ENCODE peak calls at places on chromosomes 1 and 21, in five cellular contexts. One of them, this sample, is unnamed.

GRCh38 chr1:210696709-210697108 is 368.0 kb downstream of the HHAT start:
- DNase-seq in neural progenitor cell: no peak
- DNase-seq in Karpas-422: no peak
- DNase-seq in fibroblast of lung: peak; percentile 74
- DNase-seq in keratinocyte: no peak
- DNase-seq in this sample: peak; percentile 98

GRCh38 chr1:235326719-235327558 is 1.0 kb downstream of the ARID4B start:
- DNase-seq in neural progenitor cell: peak; percentile 60
- DNase-seq in keratinocyte: no peak
- DNase-seq in fibroblast of lung: peak; percentile 25
- DNase-seq in Karpas-422: peak; percentile 89
- DNase-seq in this sample: peak; percentile 64

GRCh38 chr1:60222492-60223369 is 149.2 kb upstream of the C1orf87 start:
- DNase-seq in keratinocyte: no peak
- DNase-seq in fibroblast of lung: no peak
- DNase-seq in Karpas-422: no peak
- DNase-seq in neural progenitor cell: no peak
- DNase-seq in this sample: no peak

GRCh38 chr1:234601217-234602017 is 8.6 kb downstream of the IRF2BP2 start:
- DNase-seq in fibroblast of lung: peak; percentile 52
- DNase-seq in keratinocyte: no peak
- DNase-seq in neural progenitor cell: no peak
- DNase-seq in Karpas-422: peak; percentile 92
- DNase-seq in this sample: no peak

GRCh38 chr1:23619299-23620188 is 60.2 kb upstream of the ID3 start:
- DNase-seq in keratinocyte: no peak
- DNase-seq in fibroblast of lung: peak; percentile 24
- DNase-seq in neural progenitor cell: peak; percentile 63
- DNase-seq in Karpas-422: peak; percentile 62
- DNase-seq in this sample: peak; percentile 91

GRCh38 chr1:230140221-230141001 is 73.4 kb downstream of the GALNT2 start:
- DNase-seq in neural progenitor cell: no peak
- DNase-seq in Karpas-422: no peak
- DNase-seq in keratinocyte: no peak
- DNase-seq in fibroblast of lung: peak; percentile 64
- DNase-seq in this sample: no peak

GRCh38 chr21:45850181-45850580 is 131.4 kb upstream of the COL6A1 start:
- DNase-seq in keratinocyte: no peak
- DNase-seq in neural progenitor cell: no peak
- DNase-seq in fibroblast of lung: no peak
- DNase-seq in Karpas-422: no peak
- DNase-seq in this sample: no peak

GRCh38 chr1:226778657-226779058 is 39.6 kb upstream of the ITPKB start:
- DNase-seq in keratinocyte: peak; percentile 79
- DNase-seq in neural progenitor cell: no peak
- DNase-seq in fibroblast of lung: peak; percentile 98
- DNase-seq in Karpas-422: no peak
- DNase-seq in this sample: no peak

GRCh38 chr1:22129501-22130117 is 13.3 kb downstream of the WNT4 start:
- DNase-seq in Karpas-422: no peak
- DNase-seq in neural progenitor cell: no peak
- DNase-seq in fibroblast of lung: no peak
- DNase-seq in keratinocyte: no peak
- DNase-seq in this sample: no peak

GRCh38 chr1:234987415-234988159 is 141.1 kb downstream of the TOMM20 start:
- DNase-seq in keratinocyte: no peak
- DNase-seq in fibroblast of lung: peak; percentile 89
- DNase-seq in Karpas-422: no peak
- DNase-seq in neural progenitor cell: peak; percentile 73
- DNase-seq in this sample: no peak

GRCh38 chr21:33618407-33618806 is 23.1 kb downstream of the CRYZL1 start:
- DNase-seq in neural progenitor cell: peak; percentile 31
- DNase-seq in fibroblast of lung: no peak
- DNase-seq in Karpas-422: no peak
- DNase-seq in keratinocyte: no peak
- DNase-seq in this sample: no peak

GRCh38 chr1:180230791-180231505 is 884 bp downstream of the LHX4 start:
- DNase-seq in neural progenitor cell: peak; percentile 88
- DNase-seq in Karpas-422: no peak
- DNase-seq in keratinocyte: peak; percentile 17
- DNase-seq in fibroblast of lung: peak; percentile 70
- DNase-seq in this sample: peak; percentile 24

GRCh38 chr1:185483647-185484450 is 166.8 kb upstream of the IVNS1ABP start:
- DNase-seq in neural progenitor cell: peak; percentile 39
- DNase-seq in keratinocyte: peak; percentile 13
- DNase-seq in fibroblast of lung: peak; percentile 90
- DNase-seq in Karpas-422: no peak
- DNase-seq in this sample: no peak

GRCh38 chr1:101995984-101996731 is 568 bp downstream of the OLFM3 start:
- DNase-seq in Karpas-422: peak; percentile 44
- DNase-seq in keratinocyte: no peak
- DNase-seq in neural progenitor cell: peak; percentile 40
- DNase-seq in fibroblast of lung: no peak
- DNase-seq in this sample: no peak

GRCh38 chr1:226002667-226003501 is 3.7 kb upstream of the SDE2 start:
- DNase-seq in Karpas-422: no peak
- DNase-seq in neural progenitor cell: peak; percentile 91
- DNase-seq in fibroblast of lung: peak; percentile 23
- DNase-seq in keratinocyte: no peak
- DNase-seq in this sample: no peak

GRCh38 chr1:157034137-157034800 is 11.3 kb downstream of the ARHGEF11 start:
- DNase-seq in neural progenitor cell: peak; percentile 20
- DNase-seq in keratinocyte: no peak
- DNase-seq in Karpas-422: no peak
- DNase-seq in fibroblast of lung: peak; percentile 36
- DNase-seq in this sample: no peak

GRCh38 chr1:209190591-209191241 is 392.8 kb upstream of the CAMK1G start:
- DNase-seq in fibroblast of lung: peak; percentile 41
- DNase-seq in Karpas-422: peak; percentile 84
- DNase-seq in neural progenitor cell: peak; percentile 90
- DNase-seq in keratinocyte: peak; percentile 9
- DNase-seq in this sample: peak; percentile 62

GRCh38 chr1:18948048-18948912 is 8.2 kb downstream of the IFFO2 start:
- DNase-seq in keratinocyte: no peak
- DNase-seq in neural progenitor cell: no peak
- DNase-seq in fibroblast of lung: peak; percentile 81
- DNase-seq in Karpas-422: no peak
- DNase-seq in this sample: no peak

GRCh38 chr1:17494114-17494729 is 45.3 kb upstream of the ARHGEF10L start:
- DNase-seq in Karpas-422: peak; percentile 86
- DNase-seq in fibroblast of lung: peak; percentile 60
- DNase-seq in keratinocyte: peak; percentile 72
- DNase-seq in neural progenitor cell: peak; percentile 70
- DNase-seq in this sample: peak; percentile 73

GRCh38 chr1:2053217-2053616 is 3.0 kb downstream of the PRKCZ start:
- DNase-seq in keratinocyte: no peak
- DNase-seq in neural progenitor cell: no peak
- DNase-seq in Karpas-422: no peak
- DNase-seq in fibroblast of lung: no peak
- DNase-seq in this sample: no peak

GRCh38 chr1:219329606-219330005 is 155.9 kb downstream of the LYPLAL1 start:
- DNase-seq in keratinocyte: no peak
- DNase-seq in fibroblast of lung: peak; percentile 91
- DNase-seq in neural progenitor cell: no peak
- DNase-seq in Karpas-422: no peak
- DNase-seq in this sample: no peak

GRCh38 chr1:211564084-211564483 is 14.9 kb downstream of the SLC30A1 start:
- DNase-seq in keratinocyte: no peak
- DNase-seq in fibroblast of lung: no peak
- DNase-seq in Karpas-422: no peak
- DNase-seq in neural progenitor cell: no peak
- DNase-seq in this sample: no peak

GRCh38 chr1:147640553-147641165 is 29.7 kb downstream of the ACP6 start:
- DNase-seq in neural progenitor cell: peak; percentile 91
- DNase-seq in Karpas-422: peak; percentile 80
- DNase-seq in fibroblast of lung: peak; percentile 71
- DNase-seq in keratinocyte: peak; percentile 40
- DNase-seq in this sample: peak; percentile 89

GRCh38 chr1:156821801-156822200 is 5.2 kb upstream of the SH2D2A start:
- DNase-seq in fibroblast of lung: peak; percentile 86
- DNase-seq in neural progenitor cell: no peak
- DNase-seq in keratinocyte: no peak
- DNase-seq in Karpas-422: no peak
- DNase-seq in this sample: no peak

GRCh38 chr1:85201340-85202091 is 700 bp upstream of the SYDE2 start:
- DNase-seq in neural progenitor cell: peak; percentile 95
- DNase-seq in Karpas-422: no peak
- DNase-seq in keratinocyte: no peak
- DNase-seq in fibroblast of lung: peak; percentile 69
- DNase-seq in this sample: peak; percentile 58

GRCh38 chr1:10132852-10133251 is 77.5 kb upstream of the KIF1B start:
- DNase-seq in fibroblast of lung: no peak
- DNase-seq in keratinocyte: no peak
- DNase-seq in neural progenitor cell: no peak
- DNase-seq in Karpas-422: no peak
- DNase-seq in this sample: no peak

GRCh38 chr21:28537371-28538079 is 455.2 kb downstream of the LTN1 start:
- DNase-seq in fibroblast of lung: peak; percentile 98
- DNase-seq in keratinocyte: peak; percentile 61
- DNase-seq in neural progenitor cell: no peak
- DNase-seq in Karpas-422: no peak
- DNase-seq in this sample: no peak

GRCh38 chr1:204391629-204392028 is 20.0 kb downstream of the PPP1R15B start:
- DNase-seq in neural progenitor cell: no peak
- DNase-seq in keratinocyte: no peak
- DNase-seq in Karpas-422: no peak
- DNase-seq in fibroblast of lung: no peak
- DNase-seq in this sample: no peak

GRCh38 chr1:12047120-12047876 is 15.8 kb upstream of the TNFRSF8 start:
- DNase-seq in keratinocyte: no peak
- DNase-seq in neural progenitor cell: no peak
- DNase-seq in fibroblast of lung: peak; percentile 87
- DNase-seq in Karpas-422: no peak
- DNase-seq in this sample: peak; percentile 90

GRCh38 chr1:71796044-71796443 is 486.3 kb downstream of the NEGR1 start:
- DNase-seq in fibroblast of lung: no peak
- DNase-seq in keratinocyte: no peak
- DNase-seq in Karpas-422: no peak
- DNase-seq in neural progenitor cell: no peak
- DNase-seq in this sample: no peak

GRCh38 chr21:45525910-45526306 is 16.3 kb downstream of the SLC19A1 start:
- DNase-seq in neural progenitor cell: no peak
- DNase-seq in keratinocyte: no peak
- DNase-seq in fibroblast of lung: no peak
- DNase-seq in Karpas-422: no peak
- DNase-seq in this sample: no peak

GRCh38 chr1:228424685-228425660 is 8.3 kb upstream of the TRIM17 start:
- DNase-seq in fibroblast of lung: no peak
- DNase-seq in Karpas-422: no peak
- DNase-seq in keratinocyte: no peak
- DNase-seq in neural progenitor cell: no peak
- DNase-seq in this sample: no peak

GRCh38 chr1:158649052-158649451 is 37.5 kb downstream of the SPTA1 start:
- DNase-seq in keratinocyte: no peak
- DNase-seq in neural progenitor cell: no peak
- DNase-seq in fibroblast of lung: no peak
- DNase-seq in Karpas-422: no peak
- DNase-seq in this sample: peak; percentile 45

GRCh38 chr1:88800382-88801051 is 90.8 kb downstream of the GTF2B start:
- DNase-seq in neural progenitor cell: peak; percentile 52
- DNase-seq in keratinocyte: no peak
- DNase-seq in Karpas-422: peak; percentile 78
- DNase-seq in fibroblast of lung: peak; percentile 15
- DNase-seq in this sample: peak; percentile 59

GRCh38 chr1:88802950-88803349 is 88.4 kb downstream of the GTF2B start:
- DNase-seq in keratinocyte: no peak
- DNase-seq in fibroblast of lung: peak; percentile 77
- DNase-seq in Karpas-422: no peak
- DNase-seq in neural progenitor cell: no peak
- DNase-seq in this sample: no peak

GRCh38 chr1:88803444-88803843 is 87.9 kb downstream of the GTF2B start:
- DNase-seq in Karpas-422: no peak
- DNase-seq in neural progenitor cell: no peak
- DNase-seq in keratinocyte: no peak
- DNase-seq in fibroblast of lung: no peak
- DNase-seq in this sample: no peak

GRCh38 chr1:88801575-88802208 is 89.7 kb downstream of the GTF2B start:
- DNase-seq in keratinocyte: peak; percentile 7
- DNase-seq in Karpas-422: peak; percentile 45
- DNase-seq in fibroblast of lung: peak; percentile 55
- DNase-seq in neural progenitor cell: no peak
- DNase-seq in this sample: no peak

GRCh38 chr1:88802404-88802803 is 89.0 kb downstream of the GTF2B start:
- DNase-seq in keratinocyte: no peak
- DNase-seq in neural progenitor cell: no peak
- DNase-seq in fibroblast of lung: peak; percentile 32
- DNase-seq in Karpas-422: no peak
- DNase-seq in this sample: no peak
- H3K36me3 ChIP-seq in keratinocyte: peaks cover 8% of the 10 kb centered on the region
- H3K36me3 ChIP-seq in neural progenitor cell: peaks cover 39% of the 10 kb centered on the region
- H3K36me3 ChIP-seq in fibroblast of lung: no peaks in the 10 kb centered on the region
- H3K36me3 ChIP-seq in Karpas-422: peaks cover 46% of the 10 kb centered on the region
- H3K36me3 ChIP-seq in this sample: no peaks in the 10 kb centered on the region

GRCh38 chr1:4140241-4140640 is 240.2 kb upstream of the C1orf174 start:
- DNase-seq in keratinocyte: no peak
- DNase-seq in Karpas-422: no peak
- DNase-seq in fibroblast of lung: no peak
- DNase-seq in neural progenitor cell: no peak
- DNase-seq in this sample: no peak
- H3K9me3 ChIP-seq in keratinocyte: peaks cover 20% of the 10 kb centered on the region
- H3K9me3 ChIP-seq in Karpas-422: peaks cover 10% of the 10 kb centered on the region
- H3K9me3 ChIP-seq in fibroblast of lung: no peaks in the 10 kb centered on the region
- H3K9me3 ChIP-seq in neural progenitor cell: no peaks in the 10 kb centered on the region
- H3K9me3 ChIP-seq in this sample: no peaks in the 10 kb centered on the region

GRCh38 chr1:110673197-110673701 is 1.5 kb downstream of the KCNA3 start:
- DNase-seq in fibroblast of lung: no peak
- DNase-seq in keratinocyte: no peak
- DNase-seq in neural progenitor cell: no peak
- DNase-seq in Karpas-422: no peak
- DNase-seq in this sample: peak; percentile 23
- H3K79me2 ChIP-seq in fibroblast of lung: peaks cover 8% of the 10 kb centered on the region
- H3K79me2 ChIP-seq in keratinocyte: no peaks in the 10 kb centered on the region
- H3K79me2 ChIP-seq in neural progenitor cell: no peaks in the 10 kb centered on the region
- H3K79me2 ChIP-seq in Karpas-422: no peaks in the 10 kb centered on the region
- H3K79me2 ChIP-seq in this sample: peaks cover 62% of the 10 kb centered on the region

DNA sequence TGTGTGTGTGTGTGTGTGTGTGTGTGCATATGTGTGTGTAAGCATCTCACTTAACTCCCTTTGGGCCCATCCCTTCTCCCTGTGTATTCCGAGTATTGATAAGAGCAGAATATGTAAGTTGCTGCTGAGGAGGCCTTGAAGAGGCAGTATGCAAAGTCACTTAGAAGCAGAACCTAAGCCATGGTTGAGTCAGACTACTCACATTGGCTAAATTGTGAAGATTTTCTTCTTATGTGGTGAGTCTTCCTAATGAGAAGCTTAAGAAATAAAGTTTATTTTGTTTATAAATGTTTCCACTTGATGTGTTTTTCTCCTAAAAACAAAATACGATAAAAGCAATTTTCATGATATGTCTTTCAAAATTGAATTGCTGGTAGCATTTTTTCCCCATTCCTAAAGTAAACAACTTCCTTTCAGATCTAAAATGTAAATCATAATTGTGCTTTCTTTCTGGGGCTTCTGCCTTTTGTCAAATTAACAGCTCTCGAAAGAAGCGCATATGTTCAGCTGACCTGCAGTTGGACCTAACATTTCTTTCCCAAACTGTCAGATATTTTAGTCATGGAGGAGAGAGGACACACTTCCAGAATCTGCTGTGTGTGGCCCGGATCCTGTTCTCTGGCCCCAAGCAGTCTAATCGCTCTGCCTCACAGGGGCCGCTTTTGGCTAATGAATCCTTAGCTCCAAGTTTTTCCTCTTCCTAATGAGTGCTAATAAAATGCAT is 284.0 kb downstream of the DUSP10 start:
- DNase-seq in neural progenitor cell: no peak
- DNase-seq in fibroblast of lung: no peak
- DNase-seq in keratinocyte: no peak
- DNase-seq in Karpas-422: no peak
- DNase-seq in this sample: no peak
- H3K36me3 ChIP-seq in neural progenitor cell: no peaks in the 10 kb centered on the region
- H3K36me3 ChIP-seq in fibroblast of lung: no peaks in the 10 kb centered on the region
- H3K36me3 ChIP-seq in keratinocyte: no peaks in the 10 kb centered on the region
- H3K36me3 ChIP-seq in Karpas-422: no peaks in the 10 kb centered on the region
- H3K36me3 ChIP-seq in this sample: no peaks in the 10 kb centered on the region

This sample was measured in MM.1S.